ENCODE peak calls at places on chromosomes 12 and 14, in ten cellular contexts. P, E, B, C, R, K, A, F, N and D are unnamed samples.

GRCh38 chr12:92505373-92506340 is 197.1 kb upstream of the PLEKHG7 start:
- DNase-seq in K (peak), A (peak), N (peak), F (peak), E (peak), C (peak), P (peak), B (no peak), R (no peak), D (peak)

GRCh38 chr12:26791328-26791791 is 41.6 kb downstream of the ITPR2 start:
- DNase-seq in N (peak), C (no peak), F (no peak), E (no peak), A (no peak), K (no peak), P (no peak), R (no peak), B (no peak), D (peak)

GRCh38 chr14:68665792-68666195 is 127.1 kb downstream of the ZFP36L1 start:
- DNase-seq in E (peak), R (no peak), K (no peak), F (no peak), P (no peak), B (no peak), N (no peak), C (peak), A (no peak), D (no peak)

GRCh38 chr12:103799504-103800251 is 41.4 kb downstream of the NT5DC3 start:
- DNase-seq in B (no peak), P (peak), N (peak), E (peak), K (no peak), R (peak), C (no peak), A (no peak), F (no peak), D (peak)

GRCh38 chr12:32497864-32498263 is 98.5 kb downstream of the FGD4 start:
- DNase-seq in C (no peak), R (no peak), P (no peak), K (no peak), E (no peak), N (no peak), F (no peak), A (no peak), B (no peak), D (no peak)

GRCh38 chr12:58211211-58211610 is 269.8 kb downstream of the ATP23 start:
- DNase-seq in R (no peak), C (no peak), B (no peak), A (no peak), N (no peak), P (no peak), F (no peak), E (no peak), K (no peak), D (no peak)

GRCh38 chr12:29414368-29414767 is 33.4 kb upstream of the ERGIC2 start:
- DNase-seq in A (no peak), C (no peak), R (no peak), F (no peak), P (no peak), E (no peak), K (no peak), N (peak), B (no peak), D (peak)

GRCh38 chr14:105944632-105945610 is 418.5 kb downstream of the TMEM121 start:
- DNase-seq in P (peak), C (no peak), E (peak), K (peak), B (peak), F (peak), N (no peak), R (peak), A (no peak), D (no peak)

GRCh38 chr12:55932546-55932919 is 1.6 kb downstream of the DGKA start:
- DNase-seq in E (no peak), C (peak), R (no peak), K (no peak), F (no peak), P (peak), N (peak), B (no peak), A (no peak), D (peak)

GRCh38 chr14:99612737-99613330 is 8.8 kb upstream of the CCDC85C start:
- DNase-seq in C (no peak), B (no peak), A (no peak), F (no peak), E (no peak), N (peak), P (no peak), K (no peak), R (no peak), D (peak)

GRCh38 chr12:93773122-93773871 is 96.1 kb downstream of the CRADD start:
- DNase-seq in F (no peak), R (no peak), P (peak), A (no peak), B (no peak), N (peak), E (no peak), K (no peak), C (no peak), D (peak)

GRCh38 chr12:45234134-45234865 is 18.4 kb downstream of the ANO6 start:
- DNase-seq in F (no peak), A (no peak), E (peak), K (no peak), B (peak), N (peak), P (no peak), R (peak), C (no peak), D (peak)

GRCh38 chr12:98895086-98895651 is 250.1 kb downstream of the APAF1 start:
- DNase-seq in F (no peak), P (no peak), N (no peak), B (no peak), A (no peak), E (no peak), K (no peak), R (no peak), C (no peak), D (no peak)
- H3K4me3 ChIP-seq in F (peak), P (no peak), N (no peak), B (peak), A (peak), E (peak), K (no peak), R (no peak), C (no peak), D (no peak)

DNA sequence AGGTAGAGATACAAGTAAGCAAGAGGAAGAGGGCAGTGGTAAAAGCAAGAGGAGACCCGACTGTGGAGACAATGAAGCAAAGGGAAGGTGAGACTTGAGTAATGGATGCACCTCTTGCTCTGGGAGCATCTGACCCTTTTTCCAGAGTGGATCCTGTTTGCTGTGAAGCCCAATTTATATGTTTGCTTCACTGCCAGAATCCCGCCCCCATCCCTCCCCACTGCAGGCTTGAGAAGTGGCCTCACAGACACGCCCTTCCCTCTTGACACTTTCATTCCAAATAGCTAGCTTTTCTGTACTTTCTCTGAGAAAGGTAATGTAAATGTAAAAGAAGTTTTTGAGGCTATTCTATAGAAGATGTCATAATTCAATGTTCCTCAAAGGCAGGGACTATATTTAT is 673 bp upstream of the PFKM start:
- DNase-seq in N (no peak), R (no peak), K (no peak), B (no peak), F (no peak), P (no peak), E (no peak), C (no peak), A (no peak), D (no peak)
- H3K4me3 ChIP-seq in N (peak), R (peak), K (peak), B (peak), F (peak), P (no peak), E (peak), C (no peak), A (peak), D (peak)

DNA sequence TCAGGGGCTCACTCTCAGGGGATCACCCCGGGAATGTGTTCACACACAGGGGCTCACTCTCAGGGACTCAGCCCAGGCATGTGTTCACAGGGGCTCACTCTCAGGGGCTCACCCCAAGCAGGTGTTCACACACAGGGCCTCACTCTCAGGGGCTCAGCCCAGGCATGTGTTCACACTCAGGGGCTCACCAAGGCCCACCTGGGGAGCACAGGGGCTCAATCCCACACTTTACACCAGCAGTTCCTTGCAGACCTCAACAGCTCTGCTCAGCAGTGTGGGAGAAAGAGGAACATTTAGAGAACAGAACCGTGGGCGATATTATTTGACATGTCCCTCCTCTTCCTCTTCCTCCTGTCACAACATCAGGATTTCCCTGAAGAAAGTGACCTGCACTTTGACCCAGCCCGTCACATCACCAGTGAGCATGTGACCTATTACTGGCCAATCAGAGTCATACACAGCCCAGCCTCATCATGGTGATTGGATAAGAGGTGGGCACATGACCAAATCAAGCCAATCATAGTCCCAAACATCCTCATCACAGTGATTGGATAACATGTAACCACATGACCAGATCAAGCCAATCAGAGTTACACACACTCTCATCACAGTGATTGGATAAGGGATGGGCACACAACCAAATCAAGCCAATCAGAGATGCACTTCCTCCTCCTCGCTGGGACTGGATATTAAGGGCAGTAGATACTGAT is 359.4 kb upstream of the SFSWAP start:
- DNase-seq in R (peak), F (no peak), B (no peak), E (no peak), A (no peak), N (no peak), P (no peak), C (peak), K (no peak), D (no peak)
- H3K4me3 ChIP-seq in R (no peak), F (no peak), B (no peak), E (no peak), A (no peak), N (no peak), P (no peak), C (no peak), K (no peak), D (no peak)

GRCh38 chr12:120836119-120836684 is 68.0 kb downstream of the SPPL3 start:
- DNase-seq in F (no peak), A (no peak), P (no peak), N (no peak), K (no peak), R (no peak), E (no peak), B (peak), C (no peak), D (no peak)
- H3K4me3 ChIP-seq in F (no peak), A (no peak), P (no peak), N (no peak), K (no peak), R (no peak), E (no peak), B (no peak), C (no peak), D (no peak)